ENCODE peak calls at places on chromosomes 6 and 20, in five cellular contexts. One of them, this sample, is unnamed. For H3K27me3, the result is how much of the 10 kb centered on the place peaks cover.

GRCh38 chr6:128713461-128713860 is 169.5 kb upstream of the LAMA2 start:
- DNase-seq in mesenchymal stem cell: peak
- DNase-seq in brain microvascular endothelial cell: no peak
- DNase-seq in effector memory CD4-positive, alpha-beta T cell: no peak
- DNase-seq in thyroid gland: no peak
- DNase-seq in this sample: no peak

GRCh38 chr6:88349511-88349910 is 183.4 kb upstream of the CNR1 start:
- DNase-seq in effector memory CD4-positive, alpha-beta T cell: no peak
- DNase-seq in mesenchymal stem cell: no peak
- DNase-seq in thyroid gland: no peak
- DNase-seq in brain microvascular endothelial cell: no peak
- DNase-seq in this sample: peak

GRCh38 chr6:138594042-138594636 is 94.8 kb upstream of the NHSL1 start:
- DNase-seq in thyroid gland: no peak
- DNase-seq in effector memory CD4-positive, alpha-beta T cell: no peak
- DNase-seq in mesenchymal stem cell: no peak
- DNase-seq in brain microvascular endothelial cell: no peak
- DNase-seq in this sample: no peak

GRCh38 chr6:113574147-113574546 is 283.0 kb upstream of the MARCKS start:
- DNase-seq in mesenchymal stem cell: no peak
- DNase-seq in effector memory CD4-positive, alpha-beta T cell: no peak
- DNase-seq in brain microvascular endothelial cell: no peak
- DNase-seq in thyroid gland: no peak
- DNase-seq in this sample: no peak

GRCh38 chr6:84805145-84805544 is 40.7 kb upstream of the TBX18 start:
- DNase-seq in effector memory CD4-positive, alpha-beta T cell: no peak
- DNase-seq in thyroid gland: no peak
- DNase-seq in brain microvascular endothelial cell: no peak
- DNase-seq in mesenchymal stem cell: no peak
- DNase-seq in this sample: peak

GRCh38 chr20:38843346-38843745 is 37.8 kb downstream of the PPP1R16B start:
- DNase-seq in thyroid gland: no peak
- DNase-seq in mesenchymal stem cell: no peak
- DNase-seq in effector memory CD4-positive, alpha-beta T cell: no peak
- DNase-seq in brain microvascular endothelial cell: no peak
- DNase-seq in this sample: no peak

GRCh38 chr6:41200901-41201783 is at the start of gene TREML2:
- DNase-seq in thyroid gland: no peak
- DNase-seq in mesenchymal stem cell: no peak
- DNase-seq in brain microvascular endothelial cell: no peak
- DNase-seq in effector memory CD4-positive, alpha-beta T cell: no peak
- DNase-seq in this sample: no peak

GRCh38 chr6:126481319-126481718 is 141.4 kb downstream of the CENPW start:
- DNase-seq in effector memory CD4-positive, alpha-beta T cell: no peak
- DNase-seq in thyroid gland: no peak
- DNase-seq in mesenchymal stem cell: no peak
- DNase-seq in brain microvascular endothelial cell: no peak
- DNase-seq in this sample: no peak

GRCh38 chr6:1233924-1234323 is 78.0 kb upstream of the FOXQ1 start:
- DNase-seq in brain microvascular endothelial cell: no peak
- DNase-seq in effector memory CD4-positive, alpha-beta T cell: no peak
- DNase-seq in thyroid gland: no peak
- DNase-seq in mesenchymal stem cell: no peak
- DNase-seq in this sample: no peak

GRCh38 chr6:3887150-3887700 is 38.1 kb downstream of the FAM50B start:
- DNase-seq in mesenchymal stem cell: peak
- DNase-seq in thyroid gland: peak
- DNase-seq in brain microvascular endothelial cell: peak
- DNase-seq in effector memory CD4-positive, alpha-beta T cell: no peak
- DNase-seq in this sample: peak

GRCh38 chr6:55047433-55048044 is 126.8 kb upstream of the HCRTR2 start:
- DNase-seq in effector memory CD4-positive, alpha-beta T cell: no peak
- DNase-seq in mesenchymal stem cell: no peak
- DNase-seq in brain microvascular endothelial cell: no peak
- DNase-seq in thyroid gland: no peak
- DNase-seq in this sample: no peak

GRCh38 chr6:145561095-145561820 is 174.1 kb downstream of the EPM2A start:
- DNase-seq in thyroid gland: no peak
- DNase-seq in brain microvascular endothelial cell: no peak
- DNase-seq in mesenchymal stem cell: no peak
- DNase-seq in effector memory CD4-positive, alpha-beta T cell: no peak
- DNase-seq in this sample: peak

GRCh38 chr6:152173321-152173720 is 365.8 kb downstream of the ESR1 start:
- DNase-seq in brain microvascular endothelial cell: no peak
- DNase-seq in effector memory CD4-positive, alpha-beta T cell: no peak
- DNase-seq in thyroid gland: no peak
- DNase-seq in mesenchymal stem cell: no peak
- DNase-seq in this sample: no peak

GRCh38 chr6:135002229-135002844 is 52.3 kb downstream of the HBS1L start:
- DNase-seq in effector memory CD4-positive, alpha-beta T cell: no peak
- DNase-seq in mesenchymal stem cell: peak
- DNase-seq in brain microvascular endothelial cell: no peak
- DNase-seq in thyroid gland: no peak
- DNase-seq in this sample: peak

GRCh38 chr6:14723535-14724086 is 522.3 kb upstream of the JARID2 start:
- DNase-seq in brain microvascular endothelial cell: no peak
- DNase-seq in effector memory CD4-positive, alpha-beta T cell: no peak
- DNase-seq in mesenchymal stem cell: no peak
- DNase-seq in thyroid gland: no peak
- DNase-seq in this sample: no peak

GRCh38 chr6:3377536-3378397 is 79.1 kb downstream of the SLC22A23 start:
- DNase-seq in thyroid gland: no peak
- DNase-seq in effector memory CD4-positive, alpha-beta T cell: no peak
- DNase-seq in brain microvascular endothelial cell: no peak
- DNase-seq in mesenchymal stem cell: no peak
- DNase-seq in this sample: peak

GRCh38 chr20:36408219-36408618 is 102.1 kb downstream of the DLGAP4 start:
- DNase-seq in thyroid gland: peak
- DNase-seq in mesenchymal stem cell: no peak
- DNase-seq in effector memory CD4-positive, alpha-beta T cell: no peak
- DNase-seq in brain microvascular endothelial cell: peak
- DNase-seq in this sample: peak

GRCh38 chr20:59937150-59937549 is 3.0 kb downstream of the PPP1R3D start:
- DNase-seq in effector memory CD4-positive, alpha-beta T cell: no peak
- DNase-seq in thyroid gland: no peak
- DNase-seq in brain microvascular endothelial cell: no peak
- DNase-seq in mesenchymal stem cell: no peak
- DNase-seq in this sample: no peak

GRCh38 chr6:100464162-100464851 is 414 bp downstream of the SIM1 start:
- DNase-seq in thyroid gland: no peak
- DNase-seq in mesenchymal stem cell: no peak
- DNase-seq in brain microvascular endothelial cell: no peak
- DNase-seq in effector memory CD4-positive, alpha-beta T cell: no peak
- DNase-seq in this sample: no peak

DNA sequence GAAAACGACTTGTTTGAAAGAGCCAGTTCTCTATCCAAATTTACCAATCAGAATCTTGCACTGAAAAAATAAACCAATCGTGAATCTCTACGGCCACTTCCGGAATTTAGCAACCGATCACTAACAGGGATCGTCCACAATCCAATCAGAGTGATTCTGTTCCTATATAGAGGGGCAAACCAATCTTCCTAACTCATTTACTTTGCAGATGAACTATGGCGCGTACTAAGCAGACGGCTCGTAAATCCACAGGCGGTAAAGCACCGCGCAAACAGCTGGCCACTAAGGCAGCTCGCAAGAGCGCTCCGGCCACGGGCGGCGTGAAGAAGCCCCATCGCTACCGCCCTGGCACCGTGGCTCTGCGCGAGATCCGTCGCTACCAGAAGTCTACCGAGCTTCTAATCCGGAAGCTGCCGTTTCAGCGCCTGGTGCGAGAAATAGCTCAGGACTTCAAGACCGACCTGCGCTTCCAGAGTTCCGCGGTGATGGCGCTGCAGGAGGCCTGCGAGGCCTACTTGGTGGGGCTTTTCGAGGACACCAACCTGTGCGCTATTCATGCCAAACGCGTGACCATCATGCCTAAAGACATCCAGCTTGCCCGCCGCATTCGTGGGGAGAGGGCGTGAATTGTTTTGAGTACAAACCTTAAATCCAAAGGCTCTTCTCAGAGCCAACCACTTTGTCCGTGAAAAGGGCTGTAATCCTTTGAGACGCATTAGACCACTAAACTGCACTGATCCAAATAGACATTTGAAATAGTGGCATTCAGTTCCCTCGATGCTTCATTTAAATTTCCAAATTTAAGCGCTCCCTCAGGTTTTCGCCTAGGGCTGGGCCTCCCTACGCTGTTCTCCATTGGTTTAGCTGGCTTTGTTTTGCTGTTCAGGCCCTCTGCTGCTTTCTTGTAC is 138.0 kb downstream of the HFE start:
- DNase-seq in brain microvascular endothelial cell: peak
- DNase-seq in mesenchymal stem cell: peak
- DNase-seq in thyroid gland: no peak
- DNase-seq in effector memory CD4-positive, alpha-beta T cell: no peak
- DNase-seq in this sample: peak
- H3K4me3 ChIP-seq in brain microvascular endothelial cell: peak
- H3K4me3 ChIP-seq in mesenchymal stem cell: peak
- H3K4me3 ChIP-seq in thyroid gland: peak
- H3K4me3 ChIP-seq in effector memory CD4-positive, alpha-beta T cell: peak
- H3K4me3 ChIP-seq in this sample: peak

DNA sequence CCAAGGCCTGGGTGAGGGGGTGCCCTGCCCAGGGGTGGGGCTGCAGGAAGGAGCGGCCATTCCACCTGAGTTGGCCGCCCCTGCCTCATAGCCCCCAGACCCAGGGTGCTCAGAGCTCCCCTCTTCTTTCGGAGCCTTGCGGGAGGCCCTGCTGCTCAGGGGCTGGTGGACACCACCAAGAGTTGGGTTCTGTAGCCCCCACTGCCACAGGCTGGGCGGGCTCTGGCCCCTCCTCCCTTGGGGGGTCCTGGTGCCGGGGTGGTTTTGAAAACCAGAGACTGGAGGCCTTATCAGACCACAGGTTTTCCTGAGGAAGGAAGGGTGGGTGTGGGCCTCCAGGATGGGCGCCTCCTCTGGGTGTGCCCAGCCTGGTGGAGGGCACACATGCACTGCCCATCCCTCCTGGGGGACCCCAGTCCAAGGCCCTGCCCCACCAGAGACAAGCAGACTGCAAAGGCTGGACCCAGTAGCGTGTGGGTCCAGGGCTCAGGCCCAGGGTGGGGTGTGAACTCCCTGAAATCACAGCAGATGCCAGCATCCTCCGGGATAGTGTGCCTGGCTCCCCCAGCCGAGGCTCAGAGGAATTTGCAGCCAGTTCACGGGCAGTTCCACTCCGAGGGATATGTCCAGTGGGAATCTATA is 13.4 kb upstream of the ZBTB46 start:
- DNase-seq in brain microvascular endothelial cell: no peak
- DNase-seq in thyroid gland: no peak
- DNase-seq in mesenchymal stem cell: no peak
- DNase-seq in effector memory CD4-positive, alpha-beta T cell: no peak
- DNase-seq in this sample: no peak
- H3K27me3 ChIP-seq in brain microvascular endothelial cell: under half
- H3K27me3 ChIP-seq in thyroid gland: under half
- H3K27me3 ChIP-seq in mesenchymal stem cell: under half
- H3K27me3 ChIP-seq in effector memory CD4-positive, alpha-beta T cell: under half
- H3K27me3 ChIP-seq in this sample: under half

DNA sequence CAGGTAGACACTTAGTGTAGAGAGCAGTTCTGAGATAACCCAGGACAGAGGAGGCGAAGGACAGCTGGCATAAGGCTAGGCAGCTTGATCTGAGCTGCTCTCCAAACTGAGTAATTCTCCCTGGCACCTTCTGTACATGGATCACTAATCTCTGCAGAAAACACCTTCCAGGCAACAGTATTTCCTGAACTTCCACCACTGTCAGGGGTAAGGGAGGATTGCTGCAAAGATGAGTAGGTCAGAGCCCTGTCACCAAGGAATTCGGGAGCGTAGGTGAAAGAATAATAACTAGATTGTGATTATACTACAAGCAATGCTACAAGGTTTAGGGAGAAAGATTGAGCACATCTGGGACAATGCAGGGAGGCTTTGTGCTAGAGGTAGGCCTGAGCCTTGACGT is 1.9 kb downstream of the HM13 start:
- DNase-seq in thyroid gland: no peak
- DNase-seq in mesenchymal stem cell: no peak
- DNase-seq in effector memory CD4-positive, alpha-beta T cell: no peak
- DNase-seq in brain microvascular endothelial cell: no peak
- DNase-seq in this sample: no peak
- H3K4me3 ChIP-seq in thyroid gland: no peak
- H3K4me3 ChIP-seq in mesenchymal stem cell: no peak
- H3K4me3 ChIP-seq in effector memory CD4-positive, alpha-beta T cell: peak
- H3K4me3 ChIP-seq in brain microvascular endothelial cell: peak
- H3K4me3 ChIP-seq in this sample: no peak

DNA sequence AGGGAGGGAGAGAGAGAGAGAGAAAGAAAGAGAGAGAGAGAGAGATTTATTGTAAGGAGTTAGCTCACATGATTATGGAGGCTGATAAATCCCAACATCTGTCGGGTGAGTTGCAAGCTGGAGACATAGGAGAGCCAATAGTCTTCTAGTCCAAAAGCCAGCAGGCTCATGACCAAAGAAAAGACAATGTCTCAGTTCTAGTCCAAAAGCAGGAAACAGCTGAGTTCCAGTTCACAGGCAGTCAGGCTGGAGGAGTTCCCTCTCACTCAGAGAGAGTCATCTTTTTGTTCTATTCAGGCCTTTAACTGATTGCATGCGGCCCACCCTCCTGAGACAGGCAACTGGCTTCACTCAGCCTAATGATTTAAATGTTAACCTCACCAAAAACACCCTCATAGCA is 416.5 kb downstream of the PREX1 start:
- DNase-seq in brain microvascular endothelial cell: no peak
- DNase-seq in effector memory CD4-positive, alpha-beta T cell: no peak
- DNase-seq in thyroid gland: no peak
- DNase-seq in mesenchymal stem cell: no peak
- DNase-seq in this sample: no peak
- H3K27me3 ChIP-seq in brain microvascular endothelial cell: under half
- H3K27me3 ChIP-seq in effector memory CD4-positive, alpha-beta T cell: under half
- H3K27me3 ChIP-seq in thyroid gland: under half
- H3K27me3 ChIP-seq in mesenchymal stem cell: half or more
- H3K27me3 ChIP-seq in this sample: under half

GRCh38 chr20:17343631-17344447 is 117.0 kb downstream of the PCSK2 start:
- DNase-seq in brain microvascular endothelial cell: no peak
- DNase-seq in effector memory CD4-positive, alpha-beta T cell: no peak
- DNase-seq in mesenchymal stem cell: no peak
- DNase-seq in thyroid gland: no peak
- DNase-seq in this sample: no peak
- H3K4me3 ChIP-seq in brain microvascular endothelial cell: no peak
- H3K4me3 ChIP-seq in effector memory CD4-positive, alpha-beta T cell: no peak
- H3K4me3 ChIP-seq in mesenchymal stem cell: no peak
- H3K4me3 ChIP-seq in thyroid gland: no peak
- H3K4me3 ChIP-seq in this sample: no peak

This sample was measured in bronchial epithelial cell.